ENCODE peak calls at places on chromosomes 16 and 17, in nine cellular contexts. One of them, this sample, is unnamed.

GRCh38 chr16:46426336-46426735 is 194.8 kb downstream of the SHCBP1 start:
- DNase-seq in body of pancreas: no peak
- DNase-seq in iris pigment epithelial cell: no peak
- DNase-seq in stimulated activated CD8-positive, alpha-beta memory T cell treated with anti-CD3 and anti-CD28 coated beads, Interleukin-7, amount 100 ng/mL, for 4 hours: no peak
- DNase-seq in NCI-H460: no peak
- DNase-seq in SW480: no peak
- DNase-seq in neural crest cell: no peak
- DNase-seq in stimulated activated CD4-positive, alpha-beta T cell treated with anti-CD3 and anti-CD28 coated beads, Interleukin-2, amount 100 ng/mL, for 48 hours: no peak
- DNase-seq in Right ventricle myocardium superior: no peak
- DNase-seq in this sample: no peak

GRCh38 chr16:50977064-50977621 is 173.9 kb downstream of the SALL1 start:
- DNase-seq in stimulated activated CD8-positive, alpha-beta memory T cell treated with anti-CD3 and anti-CD28 coated beads, Interleukin-7, amount 100 ng/mL, for 4 hours: no peak
- DNase-seq in NCI-H460: no peak
- DNase-seq in SW480: no peak
- DNase-seq in stimulated activated CD4-positive, alpha-beta T cell treated with anti-CD3 and anti-CD28 coated beads, Interleukin-2, amount 100 ng/mL, for 48 hours: no peak
- DNase-seq in iris pigment epithelial cell: no peak
- DNase-seq in neural crest cell: no peak
- DNase-seq in body of pancreas: no peak
- DNase-seq in Right ventricle myocardium superior: no peak
- DNase-seq in this sample: no peak

GRCh38 chr17:39144414-39144813 is 7.0 kb downstream of the PLXDC1 start:
- DNase-seq in stimulated activated CD8-positive, alpha-beta memory T cell treated with anti-CD3 and anti-CD28 coated beads, Interleukin-7, amount 100 ng/mL, for 4 hours: no peak
- DNase-seq in NCI-H460: no peak
- DNase-seq in iris pigment epithelial cell: peak
- DNase-seq in neural crest cell: no peak
- DNase-seq in stimulated activated CD4-positive, alpha-beta T cell treated with anti-CD3 and anti-CD28 coated beads, Interleukin-2, amount 100 ng/mL, for 48 hours: no peak
- DNase-seq in body of pancreas: peak
- DNase-seq in Right ventricle myocardium superior: peak
- DNase-seq in SW480: peak
- DNase-seq in this sample: no peak

GRCh38 chr16:84329849-84330684 is 35.4 kb downstream of the WFDC1 start:
- DNase-seq in Right ventricle myocardium superior: no peak
- DNase-seq in NCI-H460: no peak
- DNase-seq in iris pigment epithelial cell: no peak
- DNase-seq in stimulated activated CD4-positive, alpha-beta T cell treated with anti-CD3 and anti-CD28 coated beads, Interleukin-2, amount 100 ng/mL, for 48 hours: no peak
- DNase-seq in stimulated activated CD8-positive, alpha-beta memory T cell treated with anti-CD3 and anti-CD28 coated beads, Interleukin-7, amount 100 ng/mL, for 4 hours: no peak
- DNase-seq in neural crest cell: no peak
- DNase-seq in SW480: no peak
- DNase-seq in body of pancreas: no peak
- DNase-seq in this sample: no peak

GRCh38 chr16:83393196-83393981 is 414.4 kb upstream of the HSBP1 start:
- DNase-seq in stimulated activated CD4-positive, alpha-beta T cell treated with anti-CD3 and anti-CD28 coated beads, Interleukin-2, amount 100 ng/mL, for 48 hours: no peak
- DNase-seq in body of pancreas: no peak
- DNase-seq in SW480: no peak
- DNase-seq in stimulated activated CD8-positive, alpha-beta memory T cell treated with anti-CD3 and anti-CD28 coated beads, Interleukin-7, amount 100 ng/mL, for 4 hours: no peak
- DNase-seq in Right ventricle myocardium superior: no peak
- DNase-seq in neural crest cell: no peak
- DNase-seq in NCI-H460: no peak
- DNase-seq in iris pigment epithelial cell: peak
- DNase-seq in this sample: peak

GRCh38 chr16:12147681-12148479 is 171.3 kb downstream of the SNX29 start:
- DNase-seq in iris pigment epithelial cell: no peak
- DNase-seq in stimulated activated CD4-positive, alpha-beta T cell treated with anti-CD3 and anti-CD28 coated beads, Interleukin-2, amount 100 ng/mL, for 48 hours: no peak
- DNase-seq in Right ventricle myocardium superior: no peak
- DNase-seq in SW480: no peak
- DNase-seq in neural crest cell: no peak
- DNase-seq in body of pancreas: no peak
- DNase-seq in NCI-H460: no peak
- DNase-seq in stimulated activated CD8-positive, alpha-beta memory T cell treated with anti-CD3 and anti-CD28 coated beads, Interleukin-7, amount 100 ng/mL, for 4 hours: no peak
- DNase-seq in this sample: peak

GRCh38 chr16:69406780-69407331 is 17.6 kb upstream of the CYB5B start:
- DNase-seq in stimulated activated CD4-positive, alpha-beta T cell treated with anti-CD3 and anti-CD28 coated beads, Interleukin-2, amount 100 ng/mL, for 48 hours: no peak
- DNase-seq in Right ventricle myocardium superior: no peak
- DNase-seq in iris pigment epithelial cell: no peak
- DNase-seq in NCI-H460: no peak
- DNase-seq in body of pancreas: no peak
- DNase-seq in neural crest cell: no peak
- DNase-seq in stimulated activated CD8-positive, alpha-beta memory T cell treated with anti-CD3 and anti-CD28 coated beads, Interleukin-7, amount 100 ng/mL, for 4 hours: no peak
- DNase-seq in SW480: peak
- DNase-seq in this sample: peak

GRCh38 chr17:73356561-73357170 is 44.9 kb upstream of the CDC42EP4 start:
- DNase-seq in Right ventricle myocardium superior: no peak
- DNase-seq in body of pancreas: no peak
- DNase-seq in iris pigment epithelial cell: no peak
- DNase-seq in SW480: no peak
- DNase-seq in stimulated activated CD4-positive, alpha-beta T cell treated with anti-CD3 and anti-CD28 coated beads, Interleukin-2, amount 100 ng/mL, for 48 hours: no peak
- DNase-seq in NCI-H460: no peak
- DNase-seq in neural crest cell: no peak
- DNase-seq in stimulated activated CD8-positive, alpha-beta memory T cell treated with anti-CD3 and anti-CD28 coated beads, Interleukin-7, amount 100 ng/mL, for 4 hours: no peak
- DNase-seq in this sample: no peak

GRCh38 chr16:47143677-47144558 is at the start of gene NETO2:
- DNase-seq in NCI-H460: peak
- DNase-seq in stimulated activated CD4-positive, alpha-beta T cell treated with anti-CD3 and anti-CD28 coated beads, Interleukin-2, amount 100 ng/mL, for 48 hours: peak
- DNase-seq in neural crest cell: peak
- DNase-seq in stimulated activated CD8-positive, alpha-beta memory T cell treated with anti-CD3 and anti-CD28 coated beads, Interleukin-7, amount 100 ng/mL, for 4 hours: peak
- DNase-seq in Right ventricle myocardium superior: peak
- DNase-seq in SW480: peak
- DNase-seq in body of pancreas: peak
- DNase-seq in iris pigment epithelial cell: peak
- DNase-seq in this sample: peak

GRCh38 chr17:39916918-39917317 is 1.5 kb downstream of the GSDMB start:
- DNase-seq in neural crest cell: no peak
- DNase-seq in Right ventricle myocardium superior: no peak
- DNase-seq in stimulated activated CD4-positive, alpha-beta T cell treated with anti-CD3 and anti-CD28 coated beads, Interleukin-2, amount 100 ng/mL, for 48 hours: no peak
- DNase-seq in NCI-H460: no peak
- DNase-seq in iris pigment epithelial cell: peak
- DNase-seq in SW480: no peak
- DNase-seq in body of pancreas: no peak
- DNase-seq in stimulated activated CD8-positive, alpha-beta memory T cell treated with anti-CD3 and anti-CD28 coated beads, Interleukin-7, amount 100 ng/mL, for 4 hours: no peak
- DNase-seq in this sample: no peak

GRCh38 chr16:55569025-55569424 is 2.5 kb downstream of the CAPNS2 start:
- DNase-seq in iris pigment epithelial cell: no peak
- DNase-seq in Right ventricle myocardium superior: no peak
- DNase-seq in stimulated activated CD4-positive, alpha-beta T cell treated with anti-CD3 and anti-CD28 coated beads, Interleukin-2, amount 100 ng/mL, for 48 hours: no peak
- DNase-seq in SW480: no peak
- DNase-seq in stimulated activated CD8-positive, alpha-beta memory T cell treated with anti-CD3 and anti-CD28 coated beads, Interleukin-7, amount 100 ng/mL, for 4 hours: no peak
- DNase-seq in body of pancreas: no peak
- DNase-seq in NCI-H460: no peak
- DNase-seq in neural crest cell: no peak
- DNase-seq in this sample: no peak

GRCh38 chr17:14307560-14308024 is 6.7 kb downstream of the HS3ST3B1 start:
- DNase-seq in iris pigment epithelial cell: peak
- DNase-seq in SW480: no peak
- DNase-seq in body of pancreas: no peak
- DNase-seq in neural crest cell: no peak
- DNase-seq in stimulated activated CD8-positive, alpha-beta memory T cell treated with anti-CD3 and anti-CD28 coated beads, Interleukin-7, amount 100 ng/mL, for 4 hours: no peak
- DNase-seq in NCI-H460: no peak
- DNase-seq in stimulated activated CD4-positive, alpha-beta T cell treated with anti-CD3 and anti-CD28 coated beads, Interleukin-2, amount 100 ng/mL, for 48 hours: no peak
- DNase-seq in Right ventricle myocardium superior: no peak
- DNase-seq in this sample: no peak

GRCh38 chr17:57366558-57367351 is 110.4 kb downstream of the MSI2 start:
- DNase-seq in body of pancreas: no peak
- DNase-seq in SW480: no peak
- DNase-seq in stimulated activated CD8-positive, alpha-beta memory T cell treated with anti-CD3 and anti-CD28 coated beads, Interleukin-7, amount 100 ng/mL, for 4 hours: no peak
- DNase-seq in Right ventricle myocardium superior: no peak
- DNase-seq in NCI-H460: peak
- DNase-seq in neural crest cell: no peak
- DNase-seq in stimulated activated CD4-positive, alpha-beta T cell treated with anti-CD3 and anti-CD28 coated beads, Interleukin-2, amount 100 ng/mL, for 48 hours: no peak
- DNase-seq in iris pigment epithelial cell: no peak
- DNase-seq in this sample: peak

GRCh38 chr17:83145831-83146230 is 66.4 kb downstream of the METRNL start:
- DNase-seq in Right ventricle myocardium superior: no peak
- DNase-seq in body of pancreas: no peak
- DNase-seq in SW480: no peak
- DNase-seq in stimulated activated CD4-positive, alpha-beta T cell treated with anti-CD3 and anti-CD28 coated beads, Interleukin-2, amount 100 ng/mL, for 48 hours: no peak
- DNase-seq in NCI-H460: no peak
- DNase-seq in stimulated activated CD8-positive, alpha-beta memory T cell treated with anti-CD3 and anti-CD28 coated beads, Interleukin-7, amount 100 ng/mL, for 4 hours: no peak
- DNase-seq in iris pigment epithelial cell: no peak
- DNase-seq in neural crest cell: no peak
- DNase-seq in this sample: no peak

GRCh38 chr16:47008174-47008573 is 34.7 kb upstream of the DNAJA2 start:
- DNase-seq in Right ventricle myocardium superior: no peak
- DNase-seq in body of pancreas: no peak
- DNase-seq in stimulated activated CD8-positive, alpha-beta memory T cell treated with anti-CD3 and anti-CD28 coated beads, Interleukin-7, amount 100 ng/mL, for 4 hours: no peak
- DNase-seq in NCI-H460: no peak
- DNase-seq in stimulated activated CD4-positive, alpha-beta T cell treated with anti-CD3 and anti-CD28 coated beads, Interleukin-2, amount 100 ng/mL, for 48 hours: no peak
- DNase-seq in SW480: no peak
- DNase-seq in iris pigment epithelial cell: peak
- DNase-seq in neural crest cell: no peak
- DNase-seq in this sample: no peak

This sample was measured in Karpas-422.